ENCODE peak calls at places on chromosome 20, in eight cellular contexts. L is astrocyte, Z is A549, H is choroid plexus epithelial cell, B is pancreas, M is neural crest cell, N is body of pancreas, Q is omental fat pad. T is an unnamed sample.

GRCh38 chr20:63706852-63707557 is 771 bp downstream of the ARFRP1 start:
- DNase-seq in H (peak), L (no peak), N (peak), Q (no peak), B (peak), M (no peak), Z (no peak), T (peak)

GRCh38 chr20:18731940-18732339 is 81.6 kb upstream of the SCP2D1 start:
- DNase-seq in H (no peak), B (no peak), Q (no peak), Z (no peak), N (no peak), M (no peak), L (no peak), T (no peak)

GRCh38 chr20:10090588-10091166 is 55.9 kb downstream of the ANKEF1 start:
- DNase-seq in L (peak), Z (peak), Q (no peak), N (peak), M (peak), B (peak), H (peak), T (peak)

GRCh38 chr20:1734269-1734858 is 76.8 kb upstream of the SIRPG start:
- DNase-seq in M (no peak), Q (no peak), Z (no peak), H (peak), L (no peak), N (no peak), B (no peak), T (peak)

GRCh38 chr20:6051505-6051904 is 2.4 kb downstream of the LRRN4 start:
- DNase-seq in L (peak), M (no peak), N (peak), Z (no peak), Q (no peak), H (peak), B (peak), T (no peak)

GRCh38 chr20:25039697-25040437 is 18.1 kb downstream of the ACSS1 start:
- DNase-seq in L (peak), Q (no peak), N (peak), H (peak), Z (no peak), M (no peak), B (peak), T (no peak)

GRCh38 chr20:58102252-58102651 is 126.2 kb downstream of the ANKRD60 start:
- DNase-seq in Z (no peak), M (no peak), H (no peak), N (no peak), L (peak), B (no peak), Q (no peak), T (no peak)

GRCh38 chr20:45823949-45824835 is 2.9 kb downstream of the TNNC2 start:
- DNase-seq in B (no peak), Z (no peak), Q (no peak), L (no peak), H (peak), M (no peak), N (peak), T (peak)

GRCh38 chr20:137668-138131 is 4.7 kb upstream of the DEFB126 start:
- DNase-seq in N (no peak), Q (no peak), H (peak), B (no peak), M (no peak), Z (peak), L (no peak), T (no peak)

GRCh38 chr20:20519269-20519668 is 151.4 kb downstream of the INSM1 start:
- DNase-seq in Z (no peak), B (no peak), N (no peak), M (no peak), Q (no peak), H (no peak), L (no peak), T (no peak)

GRCh38 chr20:9594284-9594875 is 80.0 kb downstream of the LAMP5 start:
- DNase-seq in B (peak), M (no peak), N (peak), L (peak), Z (peak), H (no peak), Q (no peak), T (no peak)

GRCh38 chr20:1368448-1369199 is 24.2 kb downstream of the FKBP1A start:
- DNase-seq in L (peak), Q (no peak), H (peak), N (no peak), B (no peak), M (no peak), Z (no peak), T (no peak)

GRCh38 chr20:5766085-5766764 is 16.0 kb downstream of the SHLD1 start:
- DNase-seq in Q (no peak), L (no peak), M (no peak), N (peak), H (no peak), Z (no peak), B (no peak), T (no peak)

GRCh38 chr20:63782051-63782471 is 42.5 kb downstream of the SLC2A4RG start:
- DNase-seq in L (no peak), Q (no peak), N (no peak), H (no peak), M (no peak), B (no peak), Z (no peak), T (no peak)

GRCh38 chr20:53975761-53976160 is 94.6 kb downstream of the BCAS1 start:
- DNase-seq in Z (no peak), M (no peak), L (no peak), H (no peak), Q (no peak), B (no peak), N (no peak), T (no peak)
- TF ChIP-seq CTCF in Z (no peak), M (no peak), L (no peak), H (no peak), Q (no peak), B (no peak), N (no peak), T (no peak)

GRCh38 chr20:33518071-33518470 is 28.2 kb downstream of the CBFA2T2 start:
- DNase-seq in M (no peak), L (peak), Z (no peak), H (peak), Q (no peak), N (no peak), B (no peak), T (no peak)

GRCh38 chr20:33521461-33521860 is 31.6 kb downstream of the CBFA2T2 start:
- DNase-seq in N (no peak), L (no peak), B (no peak), Q (no peak), H (no peak), M (no peak), Z (no peak), T (no peak)

GRCh38 chr20:33516882-33517281 is 27.0 kb downstream of the CBFA2T2 start:
- DNase-seq in M (no peak), Q (no peak), B (no peak), N (no peak), H (peak), Z (no peak), L (peak), T (no peak)

GRCh38 chr20:33515569-33516216 is 25.8 kb downstream of the CBFA2T2 start:
- DNase-seq in L (no peak), N (no peak), M (no peak), B (no peak), Q (no peak), Z (no peak), H (no peak), T (no peak)
- TF ChIP-seq CTCF in L (no peak), N (no peak), M (peak), B (no peak), Q (no peak), Z (peak), H (peak), T (no peak)

GRCh38 chr20:57059055-57059617 is 207.3 kb downstream of the BMP7 start:
- DNase-seq in Z (no peak), Q (no peak), L (no peak), M (no peak), N (no peak), B (no peak), H (no peak), T (no peak)

GRCh38 chr20:57060407-57061057 is 205.9 kb downstream of the BMP7 start:
- DNase-seq in B (no peak), M (no peak), Q (no peak), N (no peak), H (no peak), L (no peak), Z (no peak), T (no peak)

GRCh38 chr20:57062241-57062640 is 204.2 kb downstream of the BMP7 start:
- DNase-seq in M (no peak), N (no peak), H (no peak), L (no peak), Z (no peak), Q (no peak), B (no peak), T (no peak)

GRCh38 chr20:57062696-57063270 is 203.7 kb downstream of the BMP7 start:
- DNase-seq in B (no peak), Q (no peak), H (no peak), Z (no peak), M (no peak), N (no peak), L (no peak), T (no peak)

GRCh38 chr20:57061058-57061900 is 205.2 kb downstream of the BMP7 start:
- DNase-seq in H (peak), B (no peak), N (no peak), Z (peak), Q (no peak), M (peak), L (no peak), T (no peak)
- TF ChIP-seq CTCF in H (peak), B (no peak), N (no peak), Z (peak), Q (no peak), M (peak), L (peak), T (no peak)

DNA sequence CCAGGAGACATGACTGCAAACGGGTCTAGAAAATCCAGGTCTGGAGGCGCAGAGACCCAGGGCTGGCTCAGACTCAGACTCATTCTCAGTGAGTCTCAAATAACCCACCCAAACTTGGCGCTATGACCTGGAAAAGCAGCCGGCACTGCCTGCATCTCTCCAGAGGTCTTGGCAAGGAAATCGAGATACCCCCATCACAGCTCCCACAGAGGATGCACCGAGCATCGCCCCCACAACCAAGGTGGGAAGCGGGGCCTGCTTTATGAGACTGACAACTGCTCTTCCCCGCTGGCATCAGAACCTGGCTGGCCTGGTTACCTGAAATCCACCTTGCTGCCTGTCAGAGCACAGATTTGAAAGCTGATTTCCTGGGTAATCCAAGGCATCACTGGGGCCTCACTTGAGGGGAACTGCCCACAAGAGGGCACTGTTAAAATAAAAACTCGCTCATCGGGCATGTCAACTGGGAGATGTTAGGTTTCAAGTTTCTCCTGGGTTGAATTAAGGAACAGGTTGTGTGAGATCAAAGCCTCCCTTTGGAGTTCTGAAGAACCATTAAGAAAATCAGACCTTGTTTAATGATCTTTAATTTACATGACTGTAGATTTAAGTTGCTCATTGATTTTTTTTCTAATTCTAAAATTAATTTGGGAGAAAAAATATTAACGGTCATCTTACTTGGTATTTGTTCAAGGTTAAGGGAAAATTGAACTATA is 55.0 kb downstream of the KIF16B start:
- DNase-seq in B (peak), Z (peak), H (peak), L (peak), Q (no peak), N (peak), M (peak), T (peak)
- TF ChIP-seq CTCF in B (peak), Z (peak), H (peak), L (peak), Q (no peak), N (no peak), M (peak), T (peak)

DNA sequence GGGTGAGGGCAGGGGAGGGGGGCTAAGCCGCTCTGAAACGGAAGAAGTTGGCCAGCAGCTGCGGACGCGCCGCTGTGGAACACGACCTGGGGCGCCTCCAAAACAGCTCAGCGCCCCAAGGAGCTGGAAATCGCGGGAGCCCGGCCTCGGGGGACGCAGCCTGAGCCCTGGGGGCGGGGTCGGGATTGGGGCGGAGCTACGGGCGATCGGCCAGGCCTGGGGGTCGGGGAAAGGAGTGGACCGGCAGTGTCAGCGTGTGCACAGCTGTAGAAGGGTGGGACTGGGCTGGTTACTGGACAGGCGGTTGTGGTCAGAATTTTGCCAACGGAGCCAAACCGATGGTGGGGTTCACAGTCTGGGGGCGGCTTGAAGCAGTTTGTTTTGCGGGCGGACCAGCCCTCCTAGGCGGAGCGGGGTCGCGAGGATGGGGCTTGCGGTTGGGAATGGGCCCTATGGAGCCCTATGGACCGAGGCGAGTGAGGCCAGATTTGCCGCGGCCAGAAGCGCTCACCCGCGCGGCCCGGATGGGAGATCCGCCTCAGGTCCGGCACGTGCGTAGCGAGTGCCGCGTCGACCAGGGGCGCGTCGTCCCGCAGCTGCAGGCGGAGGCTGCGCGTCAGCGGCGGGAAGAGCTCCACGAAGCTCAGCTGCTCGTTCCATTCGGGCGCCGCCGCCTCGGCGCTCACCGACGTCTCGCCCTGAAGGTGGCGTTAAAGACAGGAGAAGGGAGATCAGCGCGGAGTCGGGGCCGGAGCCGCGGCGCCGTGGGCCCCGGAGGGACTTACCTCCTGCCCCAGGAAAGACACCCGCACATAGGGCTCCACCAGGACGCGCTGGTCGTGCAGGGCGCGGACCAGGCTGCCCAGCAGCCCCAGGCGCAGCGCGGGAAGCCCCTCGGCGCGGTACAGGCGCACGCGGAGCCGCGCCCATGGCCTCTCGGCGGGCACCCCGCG is 14.3 kb upstream of the SPAG4 start:
- DNase-seq in N (peak), B (peak), H (peak), L (peak), Q (no peak), Z (peak), M (peak), T (peak)
- TF ChIP-seq CTCF in N (peak), B (no peak), H (peak), L (no peak), Q (no peak), Z (peak), M (peak), T (peak)

DNA sequence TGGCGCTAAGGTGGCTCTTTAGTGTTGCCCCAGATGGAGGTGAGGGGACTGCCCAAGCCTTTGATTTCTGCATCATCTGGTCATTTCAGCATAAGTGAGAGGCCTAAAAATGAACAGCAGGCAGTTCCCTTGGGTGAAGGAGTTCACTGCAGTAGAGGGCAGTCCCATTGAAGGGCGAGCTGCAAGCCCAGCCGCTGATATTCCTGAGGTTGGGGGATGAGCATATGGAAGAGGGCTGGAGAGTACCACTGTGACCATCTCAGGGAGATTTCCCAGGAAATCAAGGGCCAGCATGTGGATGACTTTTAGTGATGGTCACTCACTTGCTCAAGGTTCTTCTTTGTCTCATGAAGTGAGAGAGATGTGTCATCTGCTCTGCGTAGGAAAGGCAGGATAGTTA is 9.3 kb downstream of the TOX2 start:
- DNase-seq in H (no peak), B (no peak), Z (no peak), Q (no peak), M (no peak), N (no peak), L (no peak), T (no peak)
- TF ChIP-seq CTCF in H (no peak), B (no peak), Z (no peak), Q (no peak), M (no peak), N (no peak), L (no peak), T (no peak)

GRCh38 chr20:62369508-62370114 is 2.5 kb upstream of the LAMA5 start:
- DNase-seq in B (no peak), N (no peak), Q (no peak), M (no peak), L (no peak), H (no peak), Z (no peak), T (no peak)

GRCh38 chr20:62370115-62370806 is 3.1 kb upstream of the LAMA5 start:
- DNase-seq in N (no peak), Z (no peak), M (no peak), L (peak), B (no peak), H (no peak), Q (no peak), T (peak)

GRCh38 chr20:62368303-62368628 is 1.2 kb upstream of the LAMA5 start:
- DNase-seq in N (no peak), L (no peak), B (no peak), M (no peak), Q (no peak), Z (no peak), H (no peak), T (no peak)

GRCh38 chr20:62367483-62368302 is 581 bp upstream of the LAMA5 start:
- DNase-seq in H (no peak), M (no peak), Q (no peak), N (peak), L (no peak), B (peak), Z (no peak), T (no peak)

GRCh38 chr20:62368629-62369507 is 1.8 kb upstream of the LAMA5 start:
- DNase-seq in Q (no peak), N (peak), B (peak), Z (no peak), M (peak), H (no peak), L (no peak), T (peak)
- TF ChIP-seq CTCF in Q (no peak), N (no peak), B (peak), Z (peak), M (peak), H (peak), L (peak), T (peak)

DNA sequence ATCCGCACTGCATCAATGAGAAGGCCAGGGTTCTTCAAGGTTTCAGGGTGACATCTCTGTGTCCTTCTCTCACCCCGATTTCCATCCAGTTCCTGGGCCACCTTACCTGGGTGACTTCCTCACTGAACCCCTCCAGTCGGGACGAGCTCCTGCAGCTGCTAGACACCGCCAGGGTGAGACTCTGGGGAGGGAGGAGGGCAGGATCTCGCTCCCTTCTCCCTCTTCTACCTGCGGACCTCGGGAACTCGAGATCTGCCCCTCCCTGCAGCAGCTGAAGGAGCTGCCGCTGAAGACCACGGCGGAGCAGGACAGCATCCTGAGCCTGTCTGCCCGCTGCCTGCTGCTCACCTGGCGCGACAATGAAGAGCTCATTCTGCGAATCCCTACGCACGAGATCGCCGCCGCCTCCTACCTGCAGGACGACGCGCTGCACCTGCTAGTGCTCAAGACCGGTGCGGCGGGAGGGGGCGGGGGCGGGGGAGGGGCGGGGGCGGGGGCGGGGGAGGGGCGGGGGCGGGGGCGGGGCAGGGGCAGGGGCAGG is 7.5 kb downstream of the CCM2L start:
- DNase-seq in B (peak), N (peak), H (no peak), Z (peak), L (no peak), Q (no peak), M (no peak), T (peak)
- TF ChIP-seq CTCF in B (peak), N (peak), H (no peak), Z (no peak), L (no peak), Q (no peak), M (peak), T (no peak)

DNA sequence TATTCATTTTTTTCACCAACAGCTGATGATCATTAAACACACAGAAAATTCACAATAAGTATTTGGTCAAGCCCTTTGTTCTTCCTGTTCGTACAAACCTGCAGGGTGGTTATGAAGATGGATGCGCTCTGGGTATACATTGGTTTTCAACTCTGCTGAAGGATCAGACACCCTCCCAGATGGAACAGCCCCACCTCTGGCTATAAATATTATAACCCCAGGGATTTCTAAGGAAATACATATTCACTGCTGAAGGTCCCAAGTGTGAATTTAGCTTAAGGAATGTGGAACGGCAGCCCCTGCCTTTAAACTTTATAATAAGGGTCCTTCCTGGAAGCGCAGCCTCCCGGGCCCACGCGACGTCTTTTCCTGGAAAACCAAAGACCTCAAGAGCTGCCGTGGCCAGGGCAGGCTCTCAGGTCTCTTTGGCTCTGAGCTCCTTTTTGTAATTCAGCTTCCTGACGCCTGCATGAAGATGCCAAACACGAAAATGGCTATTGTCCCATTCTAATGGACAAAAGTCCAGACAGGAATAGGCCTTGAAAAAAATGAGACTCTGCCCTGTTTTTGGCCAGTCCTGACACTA is 172.4 kb upstream of the SSTR4 start:
- DNase-seq in M (no peak), Z (peak), N (no peak), H (no peak), L (no peak), B (no peak), Q (no peak), T (no peak)
- TF ChIP-seq CTCF in M (no peak), Z (no peak), N (no peak), H (peak), L (no peak), B (no peak), Q (no peak), T (no peak)

T was measured in GM13976.